ENCODE peak calls at places on chromosomes 4 and X, in seven cellular contexts. One of them, this sample, is unnamed.

GRCh38 chrX:41027388-41027787 is 57.9 kb upstream of the USP9X start:
- DNase-seq in CD4-positive, alpha-beta T cell: no peak
- DNase-seq in astrocyte: peak
- DNase-seq in uterus: no peak
- DNase-seq in neural progenitor cell: peak
- DNase-seq in tibial nerve: no peak
- DNase-seq in H9: no peak
- DNase-seq in this sample: no peak

GRCh38 chr4:74653331-74654229 is 140.7 kb downstream of the BTC start:
- DNase-seq in uterus: no peak
- DNase-seq in astrocyte: no peak
- DNase-seq in CD4-positive, alpha-beta T cell: no peak
- DNase-seq in H9: no peak
- DNase-seq in tibial nerve: no peak
- DNase-seq in neural progenitor cell: no peak
- DNase-seq in this sample: no peak

GRCh38 chr4:58669783-58670182 is 1559.6 kb upstream of the IGFBP7 start:
- DNase-seq in tibial nerve: no peak
- DNase-seq in CD4-positive, alpha-beta T cell: no peak
- DNase-seq in uterus: no peak
- DNase-seq in H9: no peak
- DNase-seq in astrocyte: no peak
- DNase-seq in neural progenitor cell: no peak
- DNase-seq in this sample: no peak

GRCh38 chrX:47854474-47854873 is 17.8 kb downstream of the ZNF81 start:
- DNase-seq in tibial nerve: peak
- DNase-seq in CD4-positive, alpha-beta T cell: peak
- DNase-seq in H9: peak
- DNase-seq in neural progenitor cell: peak
- DNase-seq in astrocyte: no peak
- DNase-seq in uterus: peak
- DNase-seq in this sample: no peak

GRCh38 chr4:107519057-107519456 is 201.0 kb downstream of the PAPSS1 start:
- DNase-seq in tibial nerve: peak
- DNase-seq in neural progenitor cell: peak
- DNase-seq in astrocyte: no peak
- DNase-seq in uterus: no peak
- DNase-seq in H9: no peak
- DNase-seq in CD4-positive, alpha-beta T cell: no peak
- DNase-seq in this sample: no peak

GRCh38 chr4:76806336-76806735 is 91.6 kb downstream of the SOWAHB start:
- DNase-seq in CD4-positive, alpha-beta T cell: no peak
- DNase-seq in H9: no peak
- DNase-seq in uterus: no peak
- DNase-seq in neural progenitor cell: no peak
- DNase-seq in tibial nerve: no peak
- DNase-seq in astrocyte: peak
- DNase-seq in this sample: no peak

GRCh38 chr4:87005690-87006461 is 71.1 kb downstream of the AFF1 start:
- DNase-seq in uterus: no peak
- DNase-seq in CD4-positive, alpha-beta T cell: no peak
- DNase-seq in tibial nerve: no peak
- DNase-seq in astrocyte: no peak
- DNase-seq in H9: no peak
- DNase-seq in neural progenitor cell: peak
- DNase-seq in this sample: peak

GRCh38 chr4:92047209-92047877 is 256.4 kb upstream of the GRID2 start:
- DNase-seq in tibial nerve: no peak
- DNase-seq in CD4-positive, alpha-beta T cell: no peak
- DNase-seq in astrocyte: peak
- DNase-seq in H9: no peak
- DNase-seq in uterus: no peak
- DNase-seq in neural progenitor cell: peak
- DNase-seq in this sample: no peak

GRCh38 chr4:185774815-185775684 is 36.9 kb downstream of the SORBS2 start:
- DNase-seq in neural progenitor cell: peak
- DNase-seq in astrocyte: peak
- DNase-seq in tibial nerve: no peak
- DNase-seq in H9: no peak
- DNase-seq in CD4-positive, alpha-beta T cell: no peak
- DNase-seq in uterus: no peak
- DNase-seq in this sample: no peak

GRCh38 chrX:110104078-110104477 is 101.2 kb downstream of the TMEM164 start:
- DNase-seq in astrocyte: no peak
- DNase-seq in uterus: no peak
- DNase-seq in tibial nerve: no peak
- DNase-seq in CD4-positive, alpha-beta T cell: no peak
- DNase-seq in neural progenitor cell: no peak
- DNase-seq in H9: no peak
- DNase-seq in this sample: no peak

GRCh38 chr4:101197350-101197749 is 150.0 kb downstream of the PPP3CA start:
- DNase-seq in CD4-positive, alpha-beta T cell: no peak
- DNase-seq in tibial nerve: no peak
- DNase-seq in astrocyte: no peak
- DNase-seq in neural progenitor cell: no peak
- DNase-seq in H9: no peak
- DNase-seq in uterus: no peak
- DNase-seq in this sample: no peak

GRCh38 chr4:38489924-38490639 is 173.9 kb upstream of the KLF3 start:
- DNase-seq in CD4-positive, alpha-beta T cell: no peak
- DNase-seq in H9: peak
- DNase-seq in tibial nerve: no peak
- DNase-seq in uterus: no peak
- DNase-seq in neural progenitor cell: peak
- DNase-seq in astrocyte: peak
- DNase-seq in this sample: no peak

GRCh38 chrX:126238220-126238619 is 72.1 kb upstream of the DCAF12L2 start:
- DNase-seq in H9: no peak
- DNase-seq in CD4-positive, alpha-beta T cell: no peak
- DNase-seq in uterus: no peak
- DNase-seq in tibial nerve: no peak
- DNase-seq in astrocyte: no peak
- DNase-seq in neural progenitor cell: no peak
- DNase-seq in this sample: no peak

GRCh38 chr4:40980318-40980883 is 230.6 kb downstream of the NSUN7 start:
- DNase-seq in uterus: no peak
- DNase-seq in H9: no peak
- DNase-seq in astrocyte: no peak
- DNase-seq in neural progenitor cell: peak
- DNase-seq in tibial nerve: no peak
- DNase-seq in CD4-positive, alpha-beta T cell: no peak
- DNase-seq in this sample: no peak

GRCh38 chrX:110698696-110699095 is 96.9 kb downstream of the CHRDL1 start:
- DNase-seq in uterus: no peak
- DNase-seq in tibial nerve: no peak
- DNase-seq in astrocyte: no peak
- DNase-seq in neural progenitor cell: no peak
- DNase-seq in CD4-positive, alpha-beta T cell: no peak
- DNase-seq in H9: no peak
- DNase-seq in this sample: no peak

GRCh38 chr4:172758586-172759340 is 409.8 kb upstream of the GALNT7 start:
- DNase-seq in uterus: no peak
- DNase-seq in CD4-positive, alpha-beta T cell: no peak
- DNase-seq in tibial nerve: no peak
- DNase-seq in H9: no peak
- DNase-seq in neural progenitor cell: no peak
- DNase-seq in astrocyte: peak
- DNase-seq in this sample: no peak

GRCh38 chr4:184979461-184980124 is 38.7 kb upstream of the HELT start:
- DNase-seq in uterus: no peak
- DNase-seq in astrocyte: no peak
- DNase-seq in tibial nerve: no peak
- DNase-seq in H9: no peak
- DNase-seq in neural progenitor cell: no peak
- DNase-seq in CD4-positive, alpha-beta T cell: no peak
- DNase-seq in this sample: no peak

GRCh38 chr4:7368296-7368695 is 66.4 kb downstream of the PSAPL1 start:
- DNase-seq in uterus: no peak
- DNase-seq in astrocyte: no peak
- DNase-seq in tibial nerve: no peak
- DNase-seq in H9: no peak
- DNase-seq in CD4-positive, alpha-beta T cell: no peak
- DNase-seq in neural progenitor cell: no peak
- DNase-seq in this sample: no peak

GRCh38 chr4:835148-836002 is 9.4 kb upstream of the CPLX1 start:
- DNase-seq in uterus: no peak
- DNase-seq in CD4-positive, alpha-beta T cell: no peak
- DNase-seq in tibial nerve: no peak
- DNase-seq in astrocyte: no peak
- DNase-seq in neural progenitor cell: no peak
- DNase-seq in H9: no peak
- DNase-seq in this sample: no peak

DNA sequence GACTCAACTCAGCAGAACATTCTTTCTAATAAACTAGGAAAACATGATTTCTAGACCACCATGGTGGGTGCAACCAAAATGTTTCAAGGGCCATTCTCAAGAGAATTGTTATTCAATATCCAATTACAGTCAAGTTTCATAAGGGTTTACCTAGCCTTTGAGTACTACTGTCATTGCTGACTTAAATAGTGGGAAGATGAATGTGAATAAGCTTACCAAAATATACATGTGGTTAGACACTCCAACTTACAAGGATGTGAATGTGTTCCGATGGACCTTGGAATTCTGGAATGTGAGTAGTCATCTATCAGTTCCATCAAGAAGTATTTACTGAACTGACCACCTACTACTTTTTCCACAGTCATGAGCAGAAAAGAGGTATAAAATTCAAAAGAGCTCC is 16.9 kb downstream of the SH3RF1 start:
- DNase-seq in neural progenitor cell: no peak
- DNase-seq in uterus: no peak
- DNase-seq in H9: no peak
- DNase-seq in tibial nerve: no peak
- DNase-seq in astrocyte: peak
- DNase-seq in CD4-positive, alpha-beta T cell: no peak
- DNase-seq in this sample: no peak
- H3K27ac ChIP-seq in neural progenitor cell: no peak
- H3K27ac ChIP-seq in uterus: no peak
- H3K27ac ChIP-seq in H9: no peak
- H3K27ac ChIP-seq in tibial nerve: no peak
- H3K27ac ChIP-seq in astrocyte: peak
- H3K27ac ChIP-seq in CD4-positive, alpha-beta T cell: no peak
- H3K27ac ChIP-seq in this sample: no peak

DNA sequence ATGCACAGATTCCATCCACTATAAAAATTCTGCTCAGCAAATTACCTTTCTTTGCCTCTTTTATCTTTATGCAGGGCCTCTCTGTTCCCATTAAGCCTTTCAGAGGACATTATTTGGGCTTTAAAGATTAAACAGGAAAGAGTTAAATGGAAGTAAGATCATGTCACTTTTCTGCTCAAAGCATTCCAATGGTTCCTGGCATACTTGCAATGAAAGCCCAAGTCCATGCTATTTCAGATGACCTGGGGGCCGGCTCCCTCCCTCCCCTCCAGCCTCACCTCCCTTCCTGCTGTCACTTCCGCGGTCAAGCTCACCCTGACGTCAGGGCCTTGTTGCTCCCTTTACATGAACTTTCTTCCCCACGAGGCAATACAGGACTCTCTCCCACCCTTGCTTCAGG is 125.5 kb downstream of the C4orf51 start:
- DNase-seq in tibial nerve: no peak
- DNase-seq in uterus: no peak
- DNase-seq in neural progenitor cell: no peak
- DNase-seq in CD4-positive, alpha-beta T cell: no peak
- DNase-seq in astrocyte: peak
- DNase-seq in H9: peak
- DNase-seq in this sample: no peak
- H3K27ac ChIP-seq in tibial nerve: no peak
- H3K27ac ChIP-seq in uterus: no peak
- H3K27ac ChIP-seq in neural progenitor cell: no peak
- H3K27ac ChIP-seq in CD4-positive, alpha-beta T cell: no peak
- H3K27ac ChIP-seq in astrocyte: peak
- H3K27ac ChIP-seq in H9: no peak
- H3K27ac ChIP-seq in this sample: no peak

DNA sequence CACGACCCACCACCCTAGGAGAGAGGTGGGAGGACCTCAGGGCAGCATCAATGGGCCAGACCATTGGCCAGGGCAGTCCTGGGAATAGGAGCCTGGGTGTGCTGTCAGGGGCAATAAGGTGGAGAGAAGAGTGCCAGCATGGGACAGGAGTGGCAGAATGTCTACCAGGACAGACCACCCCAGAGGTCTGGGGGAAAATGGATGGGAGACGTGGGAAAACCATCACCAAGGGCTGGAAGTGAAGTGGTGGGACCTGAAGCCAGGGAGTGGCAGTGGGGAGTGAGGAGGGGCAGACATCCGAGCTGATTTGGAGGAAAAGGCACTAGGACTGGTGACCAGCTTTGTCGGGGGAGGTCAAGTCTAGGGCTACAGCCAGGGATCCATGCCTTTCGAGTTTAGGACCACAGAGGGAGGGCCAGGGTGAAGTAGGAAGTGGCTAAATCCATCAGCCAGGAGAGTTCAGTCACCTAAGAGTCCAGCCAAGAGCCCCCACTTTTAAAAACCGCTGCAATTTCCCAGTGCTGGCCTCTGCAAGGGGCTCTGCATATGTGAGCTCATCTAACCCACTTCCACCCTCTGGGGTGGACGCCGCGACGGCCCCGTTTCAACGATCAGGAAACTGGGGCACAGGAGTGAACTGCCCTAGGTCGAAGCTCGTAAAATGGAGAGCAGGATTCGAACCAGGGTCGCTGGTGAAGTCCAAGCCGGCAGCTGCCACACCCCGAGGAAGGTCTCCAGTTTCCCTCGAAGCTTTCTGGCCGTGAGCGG is 809 bp downstream of the EVC2 start:
- DNase-seq in H9: no peak
- DNase-seq in neural progenitor cell: no peak
- DNase-seq in tibial nerve: no peak
- DNase-seq in astrocyte: no peak
- DNase-seq in uterus: no peak
- DNase-seq in CD4-positive, alpha-beta T cell: no peak
- DNase-seq in this sample: no peak
- H3K27ac ChIP-seq in H9: no peak
- H3K27ac ChIP-seq in neural progenitor cell: no peak
- H3K27ac ChIP-seq in tibial nerve: peak
- H3K27ac ChIP-seq in astrocyte: peak
- H3K27ac ChIP-seq in uterus: peak
- H3K27ac ChIP-seq in CD4-positive, alpha-beta T cell: no peak
- H3K27ac ChIP-seq in this sample: no peak

GRCh38 chrX:135520553-135521404 is at the start of gene INTS6L:
- DNase-seq in neural progenitor cell: peak
- DNase-seq in CD4-positive, alpha-beta T cell: peak
- DNase-seq in tibial nerve: peak
- DNase-seq in H9: peak
- DNase-seq in uterus: peak
- DNase-seq in astrocyte: peak
- DNase-seq in this sample: peak

GRCh38 chrX:135518161-135518560 is 2.3 kb upstream of the INTS6L start:
- DNase-seq in CD4-positive, alpha-beta T cell: no peak
- DNase-seq in H9: no peak
- DNase-seq in uterus: no peak
- DNase-seq in neural progenitor cell: no peak
- DNase-seq in tibial nerve: no peak
- DNase-seq in astrocyte: no peak
- DNase-seq in this sample: no peak

GRCh38 chrX:135521405-135522131 is 1.1 kb downstream of the INTS6L start:
- DNase-seq in tibial nerve: peak
- DNase-seq in uterus: peak
- DNase-seq in neural progenitor cell: peak
- DNase-seq in H9: peak
- DNase-seq in astrocyte: peak
- DNase-seq in CD4-positive, alpha-beta T cell: peak
- DNase-seq in this sample: peak

GRCh38 chrX:135522132-135522530 is 1.7 kb downstream of the INTS6L start:
- DNase-seq in H9: no peak
- DNase-seq in uterus: no peak
- DNase-seq in tibial nerve: no peak
- DNase-seq in CD4-positive, alpha-beta T cell: no peak
- DNase-seq in astrocyte: no peak
- DNase-seq in neural progenitor cell: no peak
- DNase-seq in this sample: no peak

GRCh38 chrX:135520022-135520552 is 373 bp upstream of the INTS6L start:
- DNase-seq in neural progenitor cell: peak
- DNase-seq in tibial nerve: no peak
- DNase-seq in CD4-positive, alpha-beta T cell: no peak
- DNase-seq in astrocyte: peak
- DNase-seq in uterus: no peak
- DNase-seq in H9: no peak
- DNase-seq in this sample: no peak
- H3K27ac ChIP-seq in neural progenitor cell: no peak
- H3K27ac ChIP-seq in tibial nerve: peak
- H3K27ac ChIP-seq in CD4-positive, alpha-beta T cell: peak
- H3K27ac ChIP-seq in astrocyte: peak
- H3K27ac ChIP-seq in uterus: peak
- H3K27ac ChIP-seq in H9: no peak
- H3K27ac ChIP-seq in this sample: peak

This sample was measured in substantia nigra.